ENCODE peak calls at places on chromosomes 16 and 17, in four cellular contexts. One of them, this sample, is unnamed.

GRCh38 chr17:66975614-66976378 is 11.3 kb downstream of the CACNG4 start:
- DNase-seq in GM23248: no peak
- DNase-seq in GM12878: no peak
- DNase-seq in GM23338: peak
- DNase-seq in this sample: no peak

GRCh38 chr17:71349908-71350600 is 770.8 kb upstream of the SOX9 start:
- DNase-seq in GM23248: peak
- DNase-seq in GM12878: no peak
- DNase-seq in GM23338: no peak
- DNase-seq in this sample: no peak

GRCh38 chr16:58499615-58500328 is at the start of gene NDRG4:
- DNase-seq in GM23248: peak
- DNase-seq in GM12878: no peak
- DNase-seq in GM23338: peak
- DNase-seq in this sample: no peak

GRCh38 chr17:61070649-61071048 is 329.0 kb upstream of the TBX2 start:
- DNase-seq in GM23248: no peak
- DNase-seq in GM12878: no peak
- DNase-seq in GM23338: no peak
- DNase-seq in this sample: no peak

GRCh38 chr16:3009568-3010390 is 2.9 kb upstream of the CLDN9 start:
- DNase-seq in GM23248: peak
- DNase-seq in GM12878: no peak
- DNase-seq in GM23338: peak
- DNase-seq in this sample: no peak

GRCh38 chr17:75819116-75819515 is 25.1 kb downstream of the UNC13D start:
- DNase-seq in GM23248: no peak
- DNase-seq in GM12878: no peak
- DNase-seq in GM23338: no peak
- DNase-seq in this sample: no peak

GRCh38 chr17:70144260-70144846 is 25.0 kb upstream of the KCNJ2 start:
- DNase-seq in GM23248: peak
- DNase-seq in GM12878: no peak
- DNase-seq in GM23338: peak
- DNase-seq in this sample: no peak

GRCh38 chr17:61057257-61057656 is 342.4 kb upstream of the TBX2 start:
- DNase-seq in GM23248: no peak
- DNase-seq in GM12878: no peak
- DNase-seq in GM23338: no peak
- DNase-seq in this sample: no peak

GRCh38 chr16:69501956-69502457 is 63.8 kb upstream of the NFAT5 start:
- DNase-seq in GM23248: no peak
- DNase-seq in GM12878: peak
- DNase-seq in GM23338: no peak
- DNase-seq in this sample: no peak

GRCh38 chr17:76531501-76532038 is 5.9 kb downstream of the CYGB start:
- DNase-seq in GM23248: no peak
- DNase-seq in GM12878: no peak
- DNase-seq in GM23338: no peak
- DNase-seq in this sample: no peak

GRCh38 chr17:69716571-69716970 is 302.1 kb downstream of the MAP2K6 start:
- DNase-seq in GM23248: peak
- DNase-seq in GM12878: no peak
- DNase-seq in GM23338: no peak
- DNase-seq in this sample: no peak

GRCh38 chr17:9242983-9243382 is 221.7 kb downstream of the NTN1 start:
- DNase-seq in GM23248: no peak
- DNase-seq in GM12878: no peak
- DNase-seq in GM23338: no peak
- DNase-seq in this sample: no peak

GRCh38 chr16:68229431-68230175 is 6.3 kb downstream of the ESRP2 start:
- DNase-seq in GM23248: peak
- DNase-seq in GM12878: no peak
- DNase-seq in GM23338: peak
- DNase-seq in this sample: no peak

GRCh38 chr17:40532520-40533253 is 31.3 kb upstream of the TNS4 start:
- DNase-seq in GM23248: no peak
- DNase-seq in GM12878: no peak
- DNase-seq in GM23338: no peak
- DNase-seq in this sample: no peak

GRCh38 chr16:69286941-69287713 is 24.0 kb upstream of the VPS4A start:
- DNase-seq in GM23248: peak
- DNase-seq in GM12878: peak
- DNase-seq in GM23338: peak
- DNase-seq in this sample: no peak

GRCh38 chr17:73393962-73394361 is 82.2 kb upstream of the CDC42EP4 start:
- DNase-seq in GM23248: peak
- DNase-seq in GM12878: no peak
- DNase-seq in GM23338: peak
- DNase-seq in this sample: no peak

GRCh38 chr17:33874617-33875060 is 380.4 kb upstream of the CCL2 start:
- DNase-seq in GM23248: no peak
- DNase-seq in GM12878: no peak
- DNase-seq in GM23338: peak
- DNase-seq in this sample: no peak

GRCh38 chr16:63217011-63217410 is 1180.8 kb upstream of the CDH8 start:
- DNase-seq in GM23248: no peak
- DNase-seq in GM12878: no peak
- DNase-seq in GM23338: no peak
- DNase-seq in this sample: no peak

GRCh38 chr17:10216213-10216982 is 18.0 kb upstream of the GAS7 start:
- DNase-seq in GM23248: no peak
- DNase-seq in GM12878: no peak
- DNase-seq in GM23338: peak
- DNase-seq in this sample: no peak

GRCh38 chr17:61285483-61286320 is 113.9 kb upstream of the TBX2 start:
- DNase-seq in GM23248: peak
- DNase-seq in GM12878: no peak
- DNase-seq in GM23338: peak
- DNase-seq in this sample: no peak

GRCh38 chr16:83681421-83681820 is 126.4 kb upstream of the HSBP1 start:
- DNase-seq in GM23248: no peak
- DNase-seq in GM12878: no peak
- DNase-seq in GM23338: no peak
- DNase-seq in this sample: no peak

GRCh38 chr16:70747703-70748631 is 53.0 kb downstream of the VAC14 start:
- DNase-seq in GM23248: no peak
- DNase-seq in GM12878: no peak
- DNase-seq in GM23338: no peak
- DNase-seq in this sample: no peak

GRCh38 chr16:2963074-2963610 is 933 bp upstream of the KREMEN2 start:
- DNase-seq in GM23248: no peak
- DNase-seq in GM12878: no peak
- DNase-seq in GM23338: no peak
- DNase-seq in this sample: no peak

GRCh38 chr17:67546578-67547527 is 169.8 kb downstream of the PITPNC1 start:
- DNase-seq in GM23248: peak
- DNase-seq in GM12878: no peak
- DNase-seq in GM23338: peak
- DNase-seq in this sample: no peak

GRCh38 chr17:66353937-66354401 is 51.6 kb downstream of the PRKCA start:
- DNase-seq in GM23248: peak
- DNase-seq in GM12878: no peak
- DNase-seq in GM23338: no peak
- DNase-seq in this sample: no peak

GRCh38 chr16:19008245-19008644 is 24.5 kb downstream of the TMC7 start:
- DNase-seq in GM23248: peak
- DNase-seq in GM12878: no peak
- DNase-seq in GM23338: no peak
- DNase-seq in this sample: no peak

DNA sequence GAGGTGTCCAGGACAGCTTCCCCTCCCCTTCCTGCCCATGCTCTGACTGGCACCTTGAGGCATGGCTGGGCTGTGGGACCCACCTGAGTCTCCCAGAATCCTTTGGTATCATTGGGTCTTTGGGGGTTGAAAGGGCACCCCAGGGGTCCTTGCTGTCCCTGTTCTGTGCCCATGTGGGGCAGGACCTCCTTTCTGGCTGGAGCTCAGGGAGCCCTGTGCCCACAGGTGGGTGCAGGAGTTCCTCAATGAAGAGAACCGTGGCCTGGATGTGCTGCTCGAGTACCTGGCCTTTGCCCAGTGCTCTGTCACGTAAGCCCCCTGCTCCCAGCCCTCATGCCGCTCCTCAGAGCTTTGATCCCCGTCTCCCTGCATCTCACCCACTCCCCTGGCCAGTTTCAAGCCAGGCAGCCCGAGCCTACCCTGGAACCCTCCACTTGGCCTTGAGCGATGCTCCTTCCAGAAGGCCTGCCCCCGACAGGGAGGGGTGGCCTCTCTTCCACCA is 11.8 kb downstream of the FMNL1 start:
- DNase-seq in GM23248: no peak
- DNase-seq in GM12878: no peak
- DNase-seq in GM23338: no peak
- DNase-seq in this sample: no peak
- TF ChIP-seq EZH2 in GM23248: no peak
- TF ChIP-seq EZH2 in GM12878: no peak
- TF ChIP-seq EZH2 in GM23338: no peak
- TF ChIP-seq EZH2 in this sample: no peak

GRCh38 chr16:86199871-86200700 is 301.1 kb downstream of the IRF8 start:
- DNase-seq in GM23248: no peak
- DNase-seq in GM12878: no peak
- DNase-seq in GM23338: no peak
- DNase-seq in this sample: no peak
- TF ChIP-seq EZH2 in GM23248: peak
- TF ChIP-seq EZH2 in GM12878: no peak
- TF ChIP-seq EZH2 in GM23338: no peak
- TF ChIP-seq EZH2 in this sample: no peak

DNA sequence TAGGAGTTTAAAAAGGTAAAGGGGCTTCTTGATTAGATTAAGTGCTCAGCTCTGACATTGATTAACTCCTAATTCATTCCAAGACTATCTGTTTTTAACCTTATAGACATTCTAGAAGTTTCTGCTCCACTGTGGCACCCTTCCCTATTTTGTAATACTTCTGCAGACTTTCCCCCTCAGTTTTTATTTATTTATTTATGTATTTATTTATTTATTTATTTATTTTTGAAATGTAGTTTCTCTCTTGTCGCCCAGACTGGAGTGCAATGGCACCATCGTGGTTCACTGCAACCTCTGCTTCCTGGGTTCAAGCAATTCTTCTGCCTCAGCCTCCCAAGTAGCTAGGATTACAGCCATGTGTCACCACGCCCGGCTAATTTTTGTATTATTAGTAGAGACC is 185.8 kb downstream of the PHKB start:
- DNase-seq in GM23248: no peak
- DNase-seq in GM12878: no peak
- DNase-seq in GM23338: no peak
- DNase-seq in this sample: no peak
- TF ChIP-seq EZH2 in GM23248: no peak
- TF ChIP-seq EZH2 in GM12878: no peak
- TF ChIP-seq EZH2 in GM23338: no peak
- TF ChIP-seq EZH2 in this sample: no peak

GRCh38 chr17:58315750-58316149 is 12.8 kb downstream of the TSPOAP1 start:
- DNase-seq in GM23248: no peak
- DNase-seq in GM12878: no peak
- DNase-seq in GM23338: no peak
- DNase-seq in this sample: no peak
- TF ChIP-seq EZH2 in GM23248: no peak
- TF ChIP-seq EZH2 in GM12878: no peak
- TF ChIP-seq EZH2 in GM23338: no peak
- TF ChIP-seq EZH2 in this sample: no peak

GRCh38 chr17:59154721-59155438 is at the start of gene SKA2:
- DNase-seq in GM23248: peak
- DNase-seq in GM12878: peak
- DNase-seq in GM23338: peak
- DNase-seq in this sample: no peak
- TF ChIP-seq EZH2 in GM23248: no peak
- TF ChIP-seq EZH2 in GM12878: peak
- TF ChIP-seq EZH2 in GM23338: no peak
- TF ChIP-seq EZH2 in this sample: no peak

DNA sequence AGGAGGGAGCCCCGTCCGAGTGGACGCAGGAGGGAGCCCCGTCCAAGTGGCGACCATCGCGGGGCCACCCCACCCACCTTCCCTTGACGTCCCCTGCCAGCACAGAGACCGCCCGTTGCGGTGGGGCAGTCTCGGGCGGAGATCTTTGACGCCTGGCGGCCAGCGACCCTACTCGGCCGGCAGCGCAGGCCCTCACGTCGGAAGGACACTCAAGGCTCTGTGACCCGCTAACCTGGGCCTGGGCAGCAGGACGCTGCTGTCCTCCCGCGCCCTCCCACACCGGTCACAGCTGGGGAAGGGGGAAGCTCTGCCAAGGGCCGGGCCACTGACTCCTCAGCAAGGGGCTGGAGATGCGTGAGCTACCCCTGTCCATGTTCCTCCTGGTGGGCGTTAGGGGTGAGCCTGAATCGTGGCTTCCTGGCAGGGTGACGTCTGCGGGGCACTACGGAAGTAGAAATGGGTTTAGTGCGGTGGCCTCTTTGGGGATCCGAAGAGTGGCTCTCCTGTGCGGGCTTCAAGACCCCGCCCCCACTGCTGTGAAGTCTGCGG is 6.0 kb downstream of the CBX8 start:
- DNase-seq in GM23248: no peak
- DNase-seq in GM12878: no peak
- DNase-seq in GM23338: peak
- DNase-seq in this sample: no peak
- TF ChIP-seq EZH2 in GM23248: no peak
- TF ChIP-seq EZH2 in GM12878: no peak
- TF ChIP-seq EZH2 in GM23338: no peak
- TF ChIP-seq EZH2 in this sample: peak

GRCh38 chr17:50211249-50212120 is 10.1 kb upstream of the COL1A1 start:
- DNase-seq in GM23248: peak
- DNase-seq in GM12878: no peak
- DNase-seq in GM23338: no peak
- DNase-seq in this sample: no peak
- TF ChIP-seq EZH2 in GM23248: no peak
- TF ChIP-seq EZH2 in GM12878: no peak
- TF ChIP-seq EZH2 in GM23338: no peak
- TF ChIP-seq EZH2 in this sample: no peak

GRCh38 chr17:77654861-77655260 is 303.6 kb upstream of the TNRC6C start:
- DNase-seq in GM23248: no peak
- DNase-seq in GM12878: no peak
- DNase-seq in GM23338: no peak
- DNase-seq in this sample: no peak
- TF ChIP-seq EZH2 in GM23248: no peak
- TF ChIP-seq EZH2 in GM12878: no peak
- TF ChIP-seq EZH2 in GM23338: no peak
- TF ChIP-seq EZH2 in this sample: no peak

GRCh38 chr16:30472328-30472942 is at the start of gene ITGAL:
- DNase-seq in GM23248: no peak
- DNase-seq in GM12878: peak
- DNase-seq in GM23338: no peak
- DNase-seq in this sample: no peak

GRCh38 chr16:30476991-30477390 is 4.4 kb downstream of the ITGAL start:
- DNase-seq in GM23248: no peak
- DNase-seq in GM12878: no peak
- DNase-seq in GM23338: no peak
- DNase-seq in this sample: no peak

GRCh38 chr16:30473231-30474061 is 904 bp downstream of the ITGAL start:
- DNase-seq in GM23248: no peak
- DNase-seq in GM12878: no peak
- DNase-seq in GM23338: no peak
- DNase-seq in this sample: no peak

GRCh38 chr16:30474684-30475083 is 2.1 kb downstream of the ITGAL start:
- DNase-seq in GM23248: no peak
- DNase-seq in GM12878: no peak
- DNase-seq in GM23338: no peak
- DNase-seq in this sample: no peak

GRCh38 chr16:30474062-30474452 is 1.5 kb downstream of the ITGAL start:
- DNase-seq in GM23248: no peak
- DNase-seq in GM12878: no peak
- DNase-seq in GM23338: no peak
- DNase-seq in this sample: no peak
- TF ChIP-seq EZH2 in GM23248: no peak
- TF ChIP-seq EZH2 in GM12878: no peak
- TF ChIP-seq EZH2 in GM23338: no peak
- TF ChIP-seq EZH2 in this sample: no peak

This sample was measured in keratinocyte.